ENCODE peak calls at places on chromosomes 7 and 10, in ten cellular contexts. U is suprapubic skin, Q is adrenal gland, A is spleen, K is GM12891, I is K562, G is stomach, Y is prostate gland, S is lower leg skin, L is A549. T is an unnamed sample.
A peak's percentile ranks its signal among the peaks of the same experiment; 100 is the strongest.

GRCh38 chr7:73615886-73616285 is 8.4 kb downstream of the MLXIPL start:
- DNase-seq in Q (no peak), A (no peak), L (peak; percentile 63), Y (no peak), S (no peak), I (no peak), G (no peak), U (no peak), K (no peak), T (peak; percentile 9)

GRCh38 chr7:130560972-130561371 is 69.1 kb downstream of the MEST start:
- DNase-seq in A (no peak), I (peak; percentile 55), G (no peak), Y (no peak), S (no peak), K (peak; percentile 41), L (peak; percentile 31), U (no peak), Q (no peak), T (peak; percentile 33)

GRCh38 chr7:95335093-95335492 is 10.8 kb upstream of the PON1 start:
- DNase-seq in G (no peak), Y (no peak), S (no peak), L (no peak), A (no peak), K (no peak), U (no peak), Q (no peak), I (no peak), T (no peak)

GRCh38 chr10:13201132-13201531 is 33.0 kb downstream of the UCMA start:
- DNase-seq in S (no peak), Q (no peak), U (no peak), G (no peak), A (no peak), Y (no peak), L (no peak), I (no peak), K (no peak), T (no peak)

GRCh38 chr10:89283988-89284475 is 17.8 kb upstream of the IFIT2 start:
- DNase-seq in I (no peak), Y (no peak), Q (no peak), S (peak; percentile 74), G (no peak), K (no peak), A (no peak), U (no peak), L (peak; percentile 50), T (no peak)

GRCh38 chr10:28190192-28190591 is 112.7 kb downstream of the MPP7 start:
- DNase-seq in S (no peak), L (no peak), I (no peak), U (no peak), Q (no peak), G (no peak), K (no peak), Y (no peak), A (no peak), T (no peak)

GRCh38 chr7:131183611-131184119 is 144.0 kb upstream of the MKLN1 start:
- DNase-seq in A (no peak), I (no peak), L (no peak), G (no peak), Q (no peak), U (no peak), K (no peak), S (no peak), Y (no peak), T (no peak)

GRCh38 chr10:75123088-75123682 is 11.7 kb downstream of the SAMD8 start:
- DNase-seq in U (no peak), Q (no peak), A (no peak), G (no peak), S (no peak), L (no peak), Y (no peak), I (peak; percentile 26), K (no peak), T (no peak)

GRCh38 chr10:113959383-113959760 is 84.3 kb upstream of the ADRB1 start:
- DNase-seq in K (no peak), G (peak; percentile 73), U (no peak), L (peak; percentile 45), I (no peak), Q (no peak), Y (peak; percentile 83), S (no peak), A (no peak), T (no peak)

GRCh38 chr10:113957013-113957412 is 86.7 kb upstream of the ADRB1 start:
- DNase-seq in A (no peak), I (no peak), Q (no peak), K (no peak), L (peak; percentile 26), G (no peak), Y (peak; percentile 44), S (no peak), U (no peak), T (no peak)

GRCh38 chr10:113961261-113961938 is 82.3 kb upstream of the ADRB1 start:
- DNase-seq in L (no peak), A (no peak), Q (no peak), G (no peak), Y (no peak), K (no peak), I (no peak), S (no peak), U (no peak), T (no peak)

GRCh38 chr10:113960617-113961260 is 82.9 kb upstream of the ADRB1 start:
- DNase-seq in G (peak; percentile 61), Y (peak; percentile 53), U (no peak), I (no peak), S (no peak), K (no peak), Q (no peak), A (no peak), L (peak; percentile 53), T (no peak)

DNA sequence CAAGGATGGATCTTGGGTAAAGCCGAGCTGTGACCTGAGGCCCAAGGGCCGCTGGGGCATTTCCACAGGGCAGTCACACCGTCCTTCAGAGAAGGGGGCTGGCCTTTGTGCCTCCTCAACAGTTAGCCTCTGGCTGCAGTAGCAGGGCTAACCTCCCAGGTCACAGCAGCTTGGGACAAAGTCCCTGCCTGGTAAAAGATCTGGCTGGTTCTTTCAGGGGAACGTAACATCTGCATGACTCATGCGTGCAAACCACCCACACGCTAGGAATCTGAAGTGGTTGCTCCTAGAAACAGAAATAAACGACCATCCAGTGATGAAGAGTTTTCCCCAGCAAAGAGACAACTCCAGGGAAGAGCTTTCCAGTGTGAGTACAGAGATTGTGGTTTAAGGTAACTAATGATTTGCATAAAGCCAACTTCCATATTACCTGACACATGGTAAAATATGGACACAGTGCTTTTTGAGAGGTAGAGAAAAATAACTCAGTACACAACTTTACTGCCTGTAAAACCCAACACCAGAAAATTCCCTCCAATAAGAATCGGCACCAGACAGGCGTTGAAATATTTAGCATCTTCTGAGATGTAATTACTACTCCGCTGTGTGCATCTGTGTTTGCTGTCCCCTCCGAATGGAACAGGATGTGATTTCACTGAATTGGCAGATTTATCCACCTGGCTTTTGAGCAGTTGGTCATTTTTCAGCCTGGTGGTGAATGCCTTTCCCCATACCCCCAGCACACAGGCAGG is 84.9 kb upstream of the ADRB1 start:
- DNase-seq in A (no peak), G (peak; percentile 46), L (peak; percentile 90), S (no peak), K (no peak), Y (peak; percentile 63), I (no peak), Q (no peak), U (no peak), T (no peak)
- TF ChIP-seq POLR2A in A (no peak), G (no peak), L (no peak), S (no peak), K (no peak), Y (no peak), I (no peak), Q (no peak), U (no peak), T (no peak)

GRCh38 chr7:90346326-90347125 is at the start of gene GTPBP10:
- DNase-seq in I (peak; percentile 95), G (peak; percentile 95), Y (peak; percentile 91), L (peak; percentile 97), K (peak; percentile 66), U (peak; percentile 95), S (peak; percentile 91), Q (peak; percentile 94), A (peak; percentile 98), T (peak; percentile 97)
- TF ChIP-seq POLR2A in I (peak; percentile 98), G (peak; percentile 19), Y (peak; percentile 65), L (peak; percentile 94), K (peak; percentile 98), U (peak; percentile 83), S (no peak), Q (peak; percentile 89), A (no peak), T (peak; percentile 97)

GRCh38 chr7:26180792-26181198 is 19.8 kb downstream of the HNRNPA2B1 start:
- DNase-seq in K (no peak), I (peak; percentile 61), U (no peak), Y (no peak), A (no peak), Q (no peak), S (no peak), L (no peak), G (no peak), T (peak; percentile 89)

GRCh38 chr7:26179422-26179821 is 21.1 kb downstream of the HNRNPA2B1 start:
- DNase-seq in Y (no peak), I (no peak), K (no peak), U (no peak), L (no peak), G (no peak), Q (no peak), A (no peak), S (no peak), T (no peak)

GRCh38 chr7:26181474-26182227 is 18.9 kb downstream of the HNRNPA2B1 start:
- DNase-seq in S (no peak), Q (no peak), I (no peak), L (no peak), G (no peak), A (no peak), K (no peak), U (no peak), Y (no peak), T (no peak)

GRCh38 chr7:26178272-26178960 is 22.1 kb downstream of the HNRNPA2B1 start:
- DNase-seq in G (no peak), I (no peak), Q (no peak), S (no peak), U (no peak), L (no peak), K (no peak), Y (no peak), A (no peak), T (no peak)

DNA sequence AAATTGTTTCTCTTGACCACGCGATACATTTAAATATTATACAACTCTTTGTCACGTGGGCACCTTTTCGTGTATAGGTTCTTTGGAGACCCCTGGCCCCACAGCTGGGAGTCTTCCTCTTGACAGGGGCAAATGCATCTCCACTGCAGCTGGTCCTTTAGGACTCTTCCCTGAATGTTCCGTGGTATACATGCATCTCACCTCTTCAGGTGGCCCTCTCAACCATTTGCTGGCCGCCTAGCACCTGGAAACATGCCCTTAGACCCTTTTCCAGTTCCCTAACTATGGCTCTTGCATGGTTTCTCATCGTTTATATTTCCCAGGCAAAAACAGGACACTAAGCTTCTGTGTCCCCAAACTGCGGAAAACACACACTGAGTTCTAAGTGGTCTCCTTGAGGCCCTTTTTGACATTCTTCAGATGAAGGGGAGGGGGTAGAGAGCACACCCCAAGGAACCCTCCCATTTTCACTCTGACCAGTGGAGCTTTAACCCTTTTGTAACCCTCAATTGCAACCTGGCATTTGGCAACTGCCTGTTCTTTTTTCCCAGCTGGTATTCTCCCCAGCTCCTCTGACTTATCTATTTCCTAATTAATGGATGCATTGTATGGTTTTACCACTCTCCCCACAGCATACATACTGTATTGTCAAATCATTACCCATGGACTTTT is 20.6 kb downstream of the HNRNPA2B1 start:
- DNase-seq in U (no peak), K (no peak), S (no peak), G (no peak), Q (no peak), L (no peak), A (no peak), Y (no peak), I (no peak), T (no peak)
- TF ChIP-seq POLR2A in U (no peak), K (peak; percentile 76), S (no peak), G (no peak), Q (no peak), L (no peak), A (no peak), Y (no peak), I (no peak), T (no peak)

GRCh38 chr10:110568055-110568735 is 700 bp downstream of the SMC3 start:
- DNase-seq in I (peak; percentile 22), G (peak; percentile 46), Q (no peak), Y (peak; percentile 25), S (peak; percentile 32), A (peak; percentile 94), L (peak; percentile 38), U (peak; percentile 81), K (peak; percentile 16), T (peak; percentile 86)
- TF ChIP-seq POLR2A in I (no peak), G (no peak), Q (no peak), Y (no peak), S (no peak), A (no peak), L (no peak), U (no peak), K (peak; percentile 31), T (no peak)